ENCODE peak calls at places on chromosome 9, in four cellular contexts. One of them, this sample, is unnamed.

GRCh38 chr9:87100001-87100400 is 152.7 kb upstream of the GAS1 start:
- DNase-seq in hepatocyte: no peak
- DNase-seq in choroid plexus epithelial cell: no peak
- DNase-seq in right lobe of liver: no peak
- DNase-seq in this sample: no peak

GRCh38 chr9:81028504-81028903 is 660.8 kb downstream of the TLE1 start:
- DNase-seq in hepatocyte: no peak
- DNase-seq in choroid plexus epithelial cell: peak; percentile 96
- DNase-seq in right lobe of liver: no peak
- DNase-seq in this sample: no peak

GRCh38 chr9:108083796-108084352 is 594.3 kb upstream of the KLF4 start:
- DNase-seq in hepatocyte: no peak
- DNase-seq in choroid plexus epithelial cell: no peak
- DNase-seq in right lobe of liver: no peak
- DNase-seq in this sample: no peak

GRCh38 chr9:95836072-95836471 is 39.4 kb upstream of the ERCC6L2 start:
- DNase-seq in hepatocyte: no peak
- DNase-seq in choroid plexus epithelial cell: peak; percentile 70
- DNase-seq in right lobe of liver: no peak
- DNase-seq in this sample: no peak

GRCh38 chr9:81777514-81777913 is 88.2 kb upstream of the TLE1 start:
- DNase-seq in hepatocyte: no peak
- DNase-seq in choroid plexus epithelial cell: no peak
- DNase-seq in right lobe of liver: no peak
- DNase-seq in this sample: no peak

GRCh38 chr9:36450110-36450732 is 50.2 kb upstream of the RNF38 start:
- DNase-seq in hepatocyte: peak; percentile 65
- DNase-seq in choroid plexus epithelial cell: peak; percentile 73
- DNase-seq in right lobe of liver: no peak
- DNase-seq in this sample: no peak

GRCh38 chr9:114908796-114909448 is 21.5 kb downstream of the TNFSF8 start:
- DNase-seq in hepatocyte: no peak
- DNase-seq in choroid plexus epithelial cell: no peak
- DNase-seq in right lobe of liver: no peak
- DNase-seq in this sample: no peak

GRCh38 chr9:86519216-86519615 is 165.0 kb upstream of the TUT7 start:
- DNase-seq in hepatocyte: no peak
- DNase-seq in choroid plexus epithelial cell: no peak
- DNase-seq in right lobe of liver: no peak
- DNase-seq in this sample: no peak

GRCh38 chr9:98576859-98577258 is 131.9 kb downstream of the GABBR2 start:
- DNase-seq in hepatocyte: no peak
- DNase-seq in choroid plexus epithelial cell: no peak
- DNase-seq in right lobe of liver: no peak
- DNase-seq in this sample: no peak

GRCh38 chr9:116152390-116152789 is 1.2 kb upstream of the PAPPA start:
- DNase-seq in hepatocyte: peak; percentile 48
- DNase-seq in choroid plexus epithelial cell: peak; percentile 81
- DNase-seq in right lobe of liver: no peak
- DNase-seq in this sample: no peak

GRCh38 chr9:36151306-36152210 is 15.0 kb downstream of the GLIPR2 start:
- DNase-seq in hepatocyte: no peak
- DNase-seq in choroid plexus epithelial cell: peak; percentile 68
- DNase-seq in right lobe of liver: no peak
- DNase-seq in this sample: peak; percentile 69

GRCh38 chr9:122468735-122469134 is 9.0 kb downstream of the OR1J1 start:
- DNase-seq in hepatocyte: no peak
- DNase-seq in choroid plexus epithelial cell: peak; percentile 50
- DNase-seq in right lobe of liver: no peak
- DNase-seq in this sample: no peak

GRCh38 chr9:29999645-30000044 is 2384.8 kb upstream of the ACO1 start:
- DNase-seq in hepatocyte: peak; percentile 38
- DNase-seq in choroid plexus epithelial cell: no peak
- DNase-seq in right lobe of liver: no peak
- DNase-seq in this sample: no peak

GRCh38 chr9:134267305-134268265 is 58.7 kb upstream of the RXRA start:
- DNase-seq in hepatocyte: no peak
- DNase-seq in choroid plexus epithelial cell: no peak
- DNase-seq in right lobe of liver: peak; percentile 97
- DNase-seq in this sample: no peak

GRCh38 chr9:122051401-122052346 is 41.4 kb downstream of the TTLL11 start:
- DNase-seq in hepatocyte: no peak
- DNase-seq in choroid plexus epithelial cell: peak; percentile 46
- DNase-seq in right lobe of liver: no peak
- DNase-seq in this sample: no peak

GRCh38 chr9:26768196-26768595 is 124.4 kb downstream of the CAAP1 start:
- DNase-seq in hepatocyte: no peak
- DNase-seq in choroid plexus epithelial cell: no peak
- DNase-seq in right lobe of liver: no peak
- DNase-seq in this sample: no peak

GRCh38 chr9:80188579-80188978 is 616.8 kb downstream of the TLE4 start:
- DNase-seq in hepatocyte: no peak
- DNase-seq in choroid plexus epithelial cell: no peak
- DNase-seq in right lobe of liver: no peak
- DNase-seq in this sample: no peak

GRCh38 chr9:28841795-28842194 is 1268.5 kb upstream of the C9orf72 start:
- DNase-seq in hepatocyte: no peak
- DNase-seq in choroid plexus epithelial cell: no peak
- DNase-seq in right lobe of liver: no peak
- DNase-seq in this sample: no peak

GRCh38 chr9:137303893-137304382 is 1.9 kb upstream of the NRARP start:
- DNase-seq in hepatocyte: no peak
- DNase-seq in choroid plexus epithelial cell: no peak
- DNase-seq in right lobe of liver: no peak
- DNase-seq in this sample: peak; percentile 21

GRCh38 chr9:90821697-90822096 is 20.1 kb downstream of the SYK start:
- DNase-seq in hepatocyte: no peak
- DNase-seq in choroid plexus epithelial cell: peak; percentile 7
- DNase-seq in right lobe of liver: no peak
- DNase-seq in this sample: no peak
- TF ChIP-seq CTCF in hepatocyte: no peak
- TF ChIP-seq CTCF in choroid plexus epithelial cell: no peak
- TF ChIP-seq CTCF in right lobe of liver: no peak
- TF ChIP-seq CTCF in this sample: no peak

DNA sequence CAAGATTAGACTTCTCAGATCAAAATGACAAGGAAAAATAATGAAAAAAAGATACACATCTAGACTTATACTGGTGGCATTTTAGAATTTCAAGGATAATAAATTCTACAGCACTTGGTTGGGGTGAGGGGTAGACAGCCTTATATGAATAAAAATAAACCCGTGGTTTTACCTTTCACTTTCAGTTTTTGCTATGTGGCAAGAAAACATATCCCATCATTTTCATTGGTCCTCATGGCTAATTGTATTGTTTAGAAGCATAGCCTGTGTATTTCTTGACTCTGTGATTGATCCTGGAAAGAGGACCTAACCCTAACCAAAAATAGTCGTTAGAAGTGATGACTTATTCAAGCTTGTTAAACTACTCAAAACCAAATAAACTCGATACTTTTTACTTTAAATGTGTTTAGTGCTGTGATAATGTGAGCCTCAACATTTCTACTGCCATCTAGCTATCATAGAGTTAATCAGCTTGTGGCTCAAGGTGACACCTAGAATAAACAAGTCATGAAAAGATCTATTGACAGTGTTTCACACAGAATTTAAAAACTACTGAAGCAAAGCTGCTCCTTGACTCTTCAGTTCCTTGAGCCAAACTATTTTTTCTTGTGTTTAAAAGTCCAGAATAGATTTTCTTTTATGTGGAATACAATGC is 153.3 kb upstream of the IZUMO3 start:
- DNase-seq in hepatocyte: no peak
- DNase-seq in choroid plexus epithelial cell: no peak
- DNase-seq in right lobe of liver: no peak
- DNase-seq in this sample: no peak
- TF ChIP-seq CTCF in hepatocyte: no peak
- TF ChIP-seq CTCF in choroid plexus epithelial cell: no peak
- TF ChIP-seq CTCF in right lobe of liver: no peak
- TF ChIP-seq CTCF in this sample: no peak

DNA sequence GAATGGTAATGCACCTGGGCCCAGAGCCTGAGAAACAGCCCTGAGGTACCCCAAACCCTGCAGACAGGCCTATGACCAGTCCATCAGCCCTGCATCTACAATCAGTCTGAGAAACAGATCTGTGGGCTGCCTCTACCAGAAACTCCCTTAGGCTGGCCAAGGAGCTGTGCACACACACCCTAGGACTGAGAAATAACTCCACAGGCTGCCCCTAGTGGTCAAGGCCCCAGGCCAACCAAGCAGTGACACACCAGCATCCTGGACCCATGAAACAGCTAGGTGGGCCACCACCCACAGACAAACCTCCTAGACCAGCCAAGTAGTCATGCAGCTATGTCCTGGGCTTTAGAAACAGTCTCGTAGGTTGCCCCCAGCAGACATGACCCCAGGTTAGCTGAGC is 253.6 kb upstream of the VLDLR start:
- DNase-seq in hepatocyte: no peak
- DNase-seq in choroid plexus epithelial cell: no peak
- DNase-seq in right lobe of liver: no peak
- DNase-seq in this sample: no peak
- TF ChIP-seq CTCF in hepatocyte: no peak
- TF ChIP-seq CTCF in choroid plexus epithelial cell: peak; percentile 14
- TF ChIP-seq CTCF in right lobe of liver: no peak
- TF ChIP-seq CTCF in this sample: no peak

GRCh38 chr9:18208166-18209059 is 265.5 kb upstream of the ADAMTSL1 start:
- DNase-seq in hepatocyte: peak; percentile 79
- DNase-seq in choroid plexus epithelial cell: peak; percentile 55
- DNase-seq in right lobe of liver: peak; percentile 66
- DNase-seq in this sample: no peak
- TF ChIP-seq CTCF in hepatocyte: peak; percentile 75
- TF ChIP-seq CTCF in choroid plexus epithelial cell: peak; percentile 69
- TF ChIP-seq CTCF in right lobe of liver: peak; percentile 60
- TF ChIP-seq CTCF in this sample: peak; percentile 59

GRCh38 chr9:128434340-128434739 is 13.7 kb downstream of the CERCAM start:
- DNase-seq in hepatocyte: no peak
- DNase-seq in choroid plexus epithelial cell: no peak
- DNase-seq in right lobe of liver: no peak
- DNase-seq in this sample: no peak

GRCh38 chr9:128429505-128430086 is 8.9 kb downstream of the CERCAM start:
- DNase-seq in hepatocyte: no peak
- DNase-seq in choroid plexus epithelial cell: no peak
- DNase-seq in right lobe of liver: no peak
- DNase-seq in this sample: no peak

GRCh38 chr9:128431207-128431606 is 10.6 kb downstream of the CERCAM start:
- DNase-seq in hepatocyte: no peak
- DNase-seq in choroid plexus epithelial cell: no peak
- DNase-seq in right lobe of liver: no peak
- DNase-seq in this sample: no peak

GRCh38 chr9:128424268-128424780 is 3.7 kb downstream of the CERCAM start:
- DNase-seq in hepatocyte: no peak
- DNase-seq in choroid plexus epithelial cell: no peak
- DNase-seq in right lobe of liver: no peak
- DNase-seq in this sample: no peak

GRCh38 chr9:128428644-128429504 is 8.2 kb downstream of the CERCAM start:
- DNase-seq in hepatocyte: no peak
- DNase-seq in choroid plexus epithelial cell: peak; percentile 68
- DNase-seq in right lobe of liver: no peak
- DNase-seq in this sample: no peak
- TF ChIP-seq CTCF in hepatocyte: no peak
- TF ChIP-seq CTCF in choroid plexus epithelial cell: no peak
- TF ChIP-seq CTCF in right lobe of liver: no peak
- TF ChIP-seq CTCF in this sample: no peak

GRCh38 chr9:69672828-69673640 is 863 bp upstream of the APBA1 start:
- DNase-seq in hepatocyte: peak; percentile 92
- DNase-seq in choroid plexus epithelial cell: peak; percentile 88
- DNase-seq in right lobe of liver: peak; percentile 87
- DNase-seq in this sample: peak; percentile 83

GRCh38 chr9:69671291-69671903 is 774 bp downstream of the APBA1 start:
- DNase-seq in hepatocyte: no peak
- DNase-seq in choroid plexus epithelial cell: no peak
- DNase-seq in right lobe of liver: peak; percentile 49
- DNase-seq in this sample: peak; percentile 53

GRCh38 chr9:69674741-69675438 is 2.7 kb upstream of the APBA1 start:
- DNase-seq in hepatocyte: no peak
- DNase-seq in choroid plexus epithelial cell: peak; percentile 56
- DNase-seq in right lobe of liver: no peak
- DNase-seq in this sample: no peak

GRCh38 chr9:69674112-69674511 is 1.9 kb upstream of the APBA1 start:
- DNase-seq in hepatocyte: no peak
- DNase-seq in choroid plexus epithelial cell: no peak
- DNase-seq in right lobe of liver: no peak
- DNase-seq in this sample: no peak

GRCh38 chr9:69671904-69672827 is at the start of gene APBA1:
- DNase-seq in hepatocyte: peak; percentile 85
- DNase-seq in choroid plexus epithelial cell: peak; percentile 35
- DNase-seq in right lobe of liver: peak; percentile 82
- DNase-seq in this sample: peak; percentile 57
- TF ChIP-seq CTCF in hepatocyte: peak; percentile 3
- TF ChIP-seq CTCF in choroid plexus epithelial cell: no peak
- TF ChIP-seq CTCF in right lobe of liver: no peak
- TF ChIP-seq CTCF in this sample: no peak

DNA sequence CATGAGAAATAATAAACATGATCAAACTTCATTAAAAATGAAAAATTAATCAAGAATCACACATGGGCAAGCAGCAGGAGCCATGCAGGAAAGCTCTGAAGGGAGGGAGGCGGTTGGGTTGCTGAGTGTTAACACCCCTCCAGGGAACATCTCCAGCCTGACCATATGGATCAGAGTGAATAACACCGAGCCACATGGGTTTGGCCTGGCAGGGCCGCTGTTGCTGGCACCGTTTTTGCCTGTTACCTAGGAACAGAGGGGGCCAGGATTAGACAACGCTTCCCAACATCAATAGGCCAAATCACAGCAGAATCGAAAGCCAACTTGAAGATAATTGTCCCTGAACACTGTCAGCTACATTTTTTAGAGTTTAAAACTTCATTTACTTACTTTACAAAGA is 160.2 kb downstream of the DENND1A start:
- DNase-seq in hepatocyte: no peak
- DNase-seq in choroid plexus epithelial cell: no peak
- DNase-seq in right lobe of liver: no peak
- DNase-seq in this sample: no peak
- TF ChIP-seq CTCF in hepatocyte: no peak
- TF ChIP-seq CTCF in choroid plexus epithelial cell: no peak
- TF ChIP-seq CTCF in right lobe of liver: no peak
- TF ChIP-seq CTCF in this sample: no peak